ENCODE peak calls at places on chromosomes 7 and 10, in six cellular contexts. X, A, W, Q, Y and Z are unnamed samples.

GRCh38 chr10:68861253-68861652 is 33.9 kb downstream of the STOX1 start:
- DNase-seq in Y (peak; percentile 12), W (no peak), A (no peak), X (no peak), Q (no peak), Z (no peak)

GRCh38 chr10:44960482-44961230 is 1.1 kb downstream of the RASSF4 start:
- DNase-seq in Q (no peak), X (peak; percentile 22), Y (no peak), W (no peak), A (no peak), Z (no peak)

GRCh38 chr10:78763651-78764395 is 304.9 kb upstream of the ZMIZ1 start:
- DNase-seq in Q (no peak), A (no peak), Y (no peak), X (no peak), W (peak; percentile 36), Z (peak; percentile 85)

GRCh38 chr7:36287371-36288241 is 102.1 kb upstream of the ANLN start:
- DNase-seq in Q (peak; percentile 70), Y (no peak), A (no peak), W (no peak), X (no peak), Z (peak; percentile 78)

GRCh38 chr10:34528320-34528719 is 286.8 kb downstream of the PARD3 start:
- DNase-seq in Y (no peak), W (no peak), Q (peak; percentile 34), X (peak; percentile 73), A (peak; percentile 77), Z (peak; percentile 13)

GRCh38 chr10:85446852-85447251 is 919.7 kb downstream of the GRID1 start:
- DNase-seq in W (no peak), A (no peak), X (no peak), Q (no peak), Y (no peak), Z (no peak)

GRCh38 chr7:137760111-137760510 is 86.7 kb downstream of the DGKI start:
- DNase-seq in W (peak; percentile 30), Y (no peak), Q (peak; percentile 12), A (no peak), X (peak; percentile 50), Z (no peak)

GRCh38 chr10:78381072-78381471 is 347.4 kb downstream of the RPS24 start:
- DNase-seq in X (peak; percentile 42), A (no peak), Q (no peak), W (no peak), Y (peak; percentile 6), Z (no peak)

GRCh38 chr7:12861070-12861469 is 173.6 kb downstream of the ARL4A start:
- DNase-seq in W (no peak), Q (peak; percentile 56), X (no peak), Y (no peak), A (no peak), Z (no peak)

GRCh38 chr10:121926669-121927360 is 1.0 kb downstream of the ATE1 start:
- DNase-seq in A (peak; percentile 14), Y (peak; percentile 73), W (no peak), Q (peak; percentile 57), X (no peak), Z (no peak)

GRCh38 chr10:80264081-80265056 is 25.1 kb downstream of the MAT1A start:
- DNase-seq in X (no peak), W (no peak), Q (no peak), Y (no peak), A (no peak), Z (no peak)

GRCh38 chr7:150357771-150358427 is 10.7 kb upstream of the REPIN1 start:
- DNase-seq in Y (no peak), A (no peak), W (no peak), X (no peak), Q (peak; percentile 66), Z (no peak)

GRCh38 chr7:957418-958220 is 3.1 kb upstream of the ADAP1 start:
- DNase-seq in A (no peak), X (peak; percentile 79), Y (no peak), W (no peak), Q (no peak), Z (no peak)

GRCh38 chr7:5635461-5636445 is 145.7 kb downstream of the RNF216 start:
- DNase-seq in Q (peak; percentile 54), X (no peak), A (no peak), Y (no peak), W (no peak), Z (no peak)

GRCh38 chr7:7564323-7564780 is 2.3 kb upstream of the MIOS start:
- DNase-seq in A (peak; percentile 74), Y (no peak), Q (peak; percentile 29), W (no peak), X (no peak), Z (no peak)

GRCh38 chr10:34723746-34724145 is 91.3 kb downstream of the PARD3 start:
- DNase-seq in W (peak; percentile 14), X (no peak), Q (peak; percentile 54), A (no peak), Y (peak; percentile 52), Z (no peak)

GRCh38 chr7:4747013-4747412 is 28.4 kb upstream of the AP5Z1 start:
- DNase-seq in X (no peak), Q (no peak), A (no peak), Y (no peak), W (no peak), Z (no peak)

GRCh38 chr7:159191236-159191635 is 46.6 kb upstream of the VIPR2 start:
- DNase-seq in Q (peak; percentile 42), X (no peak), Y (no peak), W (no peak), A (no peak), Z (no peak)

GRCh38 chr10:116719712-116720111 is 22.7 kb downstream of the HSPA12A start:
- DNase-seq in Y (no peak), X (no peak), Q (no peak), W (no peak), A (no peak), Z (no peak)

GRCh38 chr7:6107924-6108323 is 76.7 kb downstream of the ANKRD61 start:
- DNase-seq in A (no peak), Q (no peak), Y (no peak), X (no peak), W (no peak), Z (no peak)